ENCODE peak calls at places on chromosomes 12 and 14, in five cellular contexts. A is fibroblast of mammary gland, Q is AG09309, C is tibial artery, B is A549. T is an unnamed sample.

GRCh38 chr12:100020370-100020769 is 35.6 kb upstream of the ANKS1B start:
- DNase-seq in A (peak), Q (no peak), C (no peak), B (no peak), T (no peak)

GRCh38 chr14:50014809-50015208 is 101.6 kb downstream of the VCPKMT start:
- DNase-seq in A (no peak), Q (no peak), C (no peak), B (no peak), T (no peak)

GRCh38 chr12:27689558-27690180 is 6.6 kb upstream of the REP15 start:
- DNase-seq in A (no peak), Q (no peak), C (no peak), B (no peak), T (no peak)

GRCh38 chr12:77535734-77536133 is 295.0 kb upstream of the NAV3 start:
- DNase-seq in A (no peak), Q (no peak), C (no peak), B (no peak), T (no peak)

GRCh38 chr12:71744522-71745300 is 10.0 kb upstream of the RAB21 start:
- DNase-seq in A (no peak), Q (no peak), C (no peak), B (no peak), T (no peak)

GRCh38 chr14:96104469-96105057 is 65.4 kb downstream of the C14orf132 start:
- DNase-seq in A (peak), Q (peak), C (peak), B (peak), T (peak)

GRCh38 chr12:114853003-114853529 is 169.1 kb upstream of the TBX3 start:
- DNase-seq in A (peak), Q (no peak), C (no peak), B (no peak), T (no peak)

GRCh38 chr12:118841588-118841987 is 139.8 kb upstream of the SRRM4 start:
- DNase-seq in A (no peak), Q (no peak), C (no peak), B (no peak), T (no peak)

GRCh38 chr12:47777741-47778558 is 4.9 kb downstream of the SLC48A1 start:
- DNase-seq in A (no peak), Q (no peak), C (no peak), B (no peak), T (no peak)

GRCh38 chr12:98198261-98198982 is 317.0 kb upstream of the TMPO start:
- DNase-seq in A (no peak), Q (no peak), C (no peak), B (no peak), T (no peak)

GRCh38 chr14:35001624-35002023 is 18.8 kb downstream of the SRP54 start:
- DNase-seq in A (no peak), Q (no peak), C (no peak), B (no peak), T (no peak)

GRCh38 chr14:34999500-34999899 is 16.7 kb downstream of the SRP54 start:
- DNase-seq in A (no peak), Q (no peak), C (no peak), B (no peak), T (no peak)

GRCh38 chr14:34994668-34995067 is 11.9 kb downstream of the SRP54 start:
- DNase-seq in A (no peak), Q (no peak), C (no peak), B (no peak), T (no peak)

GRCh38 chr14:34993444-34993843 is 10.7 kb downstream of the SRP54 start:
- DNase-seq in A (no peak), Q (no peak), C (no peak), B (no peak), T (no peak)

GRCh38 chr14:34997762-34998161 is 15.0 kb downstream of the SRP54 start:
- DNase-seq in A (no peak), Q (no peak), C (no peak), B (no peak), T (no peak)
- TF ChIP-seq CTCF in A (no peak), Q (no peak), C (no peak), B (no peak), T (no peak)

DNA sequence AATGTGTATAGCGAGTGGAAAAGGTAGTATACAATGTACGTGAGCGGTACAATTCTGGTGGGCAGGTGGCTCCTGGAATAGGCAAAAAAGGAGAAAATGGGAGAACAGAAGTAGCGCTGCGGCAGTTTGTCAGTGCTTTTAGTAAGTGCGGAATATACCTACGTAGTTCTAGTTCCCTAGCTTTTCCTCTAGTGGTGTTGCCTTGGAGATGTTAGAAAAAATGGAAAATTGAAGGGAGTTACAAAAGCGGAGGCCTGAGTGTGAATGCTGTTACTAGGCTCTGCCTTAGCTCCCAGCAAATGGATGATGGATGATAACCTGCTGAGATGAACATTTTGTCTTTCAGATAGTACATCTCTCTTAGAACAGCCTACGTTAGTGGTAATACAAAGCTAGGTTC is 1.1 kb downstream of the TTC8 start:
- DNase-seq in A (no peak), Q (no peak), C (no peak), B (no peak), T (no peak)
- H3K4me3 ChIP-seq in A (peak), Q (peak), C (peak), B (peak), T (peak)

GRCh38 chr12:85029456-85029855 is 6.6 kb downstream of the TSPAN19 start:
- DNase-seq in A (peak), Q (no peak), C (no peak), B (peak), T (no peak)
- TF ChIP-seq CTCF in A (peak), Q (peak), C (peak), B (peak), T (peak)

GRCh38 chr12:54429014-54429471 is 10.0 kb upstream of the ITGA5 start:
- DNase-seq in A (no peak), Q (no peak), C (no peak), B (no peak), T (no peak)
- H3K4me3 ChIP-seq in A (no peak), Q (no peak), C (peak), B (no peak), T (no peak)

GRCh38 chr12:112855375-112855774 is 51.4 kb upstream of the OAS1 start:
- DNase-seq in A (no peak), Q (no peak), C (no peak), B (peak), T (no peak)
- TF ChIP-seq CTCF in A (no peak), Q (peak), C (no peak), B (peak), T (peak)

DNA sequence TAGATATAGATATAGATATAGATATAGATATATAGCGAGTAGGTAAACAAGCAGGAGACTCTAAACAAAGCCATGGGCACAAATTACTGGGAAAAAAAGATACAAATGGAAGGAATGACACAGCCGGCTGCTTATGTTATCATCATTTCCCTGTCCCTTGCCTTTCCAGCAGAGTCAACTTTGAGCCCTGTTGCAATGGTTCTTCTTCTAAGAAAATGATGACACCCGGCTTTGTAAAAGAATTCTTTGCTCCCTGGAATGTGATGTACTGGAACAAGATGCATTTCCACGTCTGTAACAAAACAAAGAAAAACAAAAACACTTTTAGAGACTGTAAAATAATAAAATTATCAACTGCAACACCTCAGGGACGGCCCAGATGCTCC is 1121.4 kb upstream of the TMEM132C start:
- DNase-seq in A (no peak), Q (no peak), C (no peak), B (no peak), T (no peak)
- H3K4me3 ChIP-seq in A (peak), Q (peak), C (peak), B (peak), T (peak)

GRCh38 chr14:33792387-33793368 is 158.2 kb downstream of the EGLN3 start:
- DNase-seq in A (peak), Q (peak), C (peak), B (peak), T (no peak)
- TF ChIP-seq CTCF in A (peak), Q (peak), C (peak), B (peak), T (peak)

GRCh38 chr12:49111206-49111605 is 559 bp upstream of the LMBR1L start:
- DNase-seq in A (no peak), Q (no peak), C (no peak), B (no peak), T (no peak)
- H3K4me3 ChIP-seq in A (peak), Q (peak), C (peak), B (peak), T (peak)

GRCh38 chr14:59629384-59630158 is 53.0 kb upstream of the CCDC175 start:
- DNase-seq in A (no peak), Q (no peak), C (no peak), B (no peak), T (no peak)

GRCh38 chr14:59631237-59631636 is 54.6 kb upstream of the CCDC175 start:
- DNase-seq in A (peak), Q (no peak), C (no peak), B (no peak), T (no peak)

GRCh38 chr14:59630281-59630963 is 53.8 kb upstream of the CCDC175 start:
- DNase-seq in A (peak), Q (no peak), C (peak), B (no peak), T (no peak)

GRCh38 chr14:59634617-59635016 is 58.0 kb upstream of the CCDC175 start:
- DNase-seq in A (no peak), Q (no peak), C (no peak), B (no peak), T (no peak)

GRCh38 chr14:59632381-59632780 is 55.8 kb upstream of the CCDC175 start:
- DNase-seq in A (peak), Q (no peak), C (no peak), B (peak), T (peak)
- TF ChIP-seq CTCF in A (peak), Q (peak), C (peak), B (peak), T (peak)

DNA sequence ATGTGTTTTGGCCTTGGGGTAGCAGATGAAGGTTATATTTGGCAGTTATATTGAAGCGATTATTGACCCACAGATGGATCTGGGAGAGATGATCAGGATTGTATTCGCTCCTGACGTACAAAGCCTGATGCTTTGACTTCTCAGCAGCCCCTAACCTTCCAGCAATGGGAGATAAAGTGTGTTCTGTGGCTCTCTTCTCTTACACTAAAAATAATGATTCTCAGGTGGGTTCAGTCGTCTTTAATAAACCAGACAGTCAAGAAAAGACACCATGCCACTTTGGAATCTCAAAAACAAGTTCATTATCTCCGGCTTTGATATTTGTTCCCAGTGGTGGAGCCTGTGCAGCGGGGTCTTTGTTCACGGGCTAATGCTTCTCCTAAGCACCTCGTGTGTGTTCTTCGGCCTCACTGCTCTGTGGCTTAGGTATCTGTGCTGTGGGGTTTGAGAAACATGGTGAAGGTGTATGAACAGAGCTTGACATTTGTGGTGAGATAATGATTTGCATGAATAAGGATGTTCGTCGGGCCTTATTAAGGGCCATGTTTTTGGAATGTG is 1.6 kb downstream of the ACVR1B start:
- DNase-seq in A (no peak), Q (no peak), C (no peak), B (no peak), T (no peak)
- H3K4me3 ChIP-seq in A (peak), Q (peak), C (peak), B (peak), T (peak)